ENCODE peak calls at places on chromosomes 12 and 14, in six cellular contexts. M is HCEC 1CT; F is cardiac muscle cell; Y is T-cell; R is activated CD8-positive, alpha-beta memory T cell treated with anti-CD3 and anti-CD28 coated beads, Interleukin-2, amount 50 U/mL, for 4 hours; X is activated naive CD4-positive, alpha-beta T cell treated with anti-CD3 and anti-CD28 coated beads, Interleukin-2, amount 50 U/mL, for 72 hours. C is an unnamed sample.

GRCh38 chr12:2686280-2686646 is 108.5 kb upstream of the FKBP4 start:
- DNase-seq in M (no peak), F (no peak), Y (no peak), R (no peak), X (peak; percentile 40), C (no peak)

GRCh38 chr12:122895290-122895689 is 634 bp downstream of the VPS37B start:
- DNase-seq in M (no peak), F (no peak), Y (no peak), R (no peak), X (no peak), C (no peak)

GRCh38 chr14:64069634-64070359 is 217.0 kb downstream of the SYNE2 start:
- DNase-seq in M (no peak), F (no peak), Y (no peak), R (no peak), X (no peak), C (no peak)

GRCh38 chr14:72608391-72609204 is 285.3 kb downstream of the DPF3 start:
- DNase-seq in M (peak; percentile 95), F (peak; percentile 76), Y (no peak), R (no peak), X (peak; percentile 6), C (no peak)

GRCh38 chr12:88578821-88579518 is 1.3 kb downstream of the KITLG start:
- DNase-seq in M (peak; percentile 60), F (no peak), Y (no peak), R (no peak), X (no peak), C (no peak)

GRCh38 chr12:87801860-87802720 is 227.1 kb downstream of the C12orf50 start:
- DNase-seq in M (peak; percentile 40), F (peak; percentile 40), Y (no peak), R (no peak), X (no peak), C (no peak)

GRCh38 chr12:78870539-78870938 is 6.0 kb downstream of the SYT1 start:
- DNase-seq in M (no peak), F (no peak), Y (no peak), R (no peak), X (no peak), C (no peak)

GRCh38 chr14:64755661-64756265 is 51.5 kb downstream of the PLEKHG3 start:
- DNase-seq in M (no peak), F (no peak), Y (peak; percentile 64), R (peak; percentile 53), X (no peak), C (no peak)

GRCh38 chr12:116432321-116432750 is 126.8 kb upstream of the MAP1LC3B2 start:
- DNase-seq in M (no peak), F (peak; percentile 94), Y (no peak), R (no peak), X (no peak), C (no peak)

GRCh38 chr12:62716866-62717477 is 218.0 kb downstream of the PPM1H start:
- DNase-seq in M (no peak), F (no peak), Y (no peak), R (no peak), X (no peak), C (no peak)

GRCh38 chr12:108804361-108804949 is 52.9 kb downstream of the SSH1 start:
- DNase-seq in M (peak; percentile 84), F (peak; percentile 96), Y (no peak), R (no peak), X (no peak), C (no peak)

GRCh38 chr12:46005151-46005797 is 14.9 kb upstream of the SCAF11 start:
- DNase-seq in M (no peak), F (peak; percentile 42), Y (no peak), R (no peak), X (no peak), C (no peak)

GRCh38 chr12:12788675-12789368 is 3.4 kb downstream of the APOLD1 start:
- DNase-seq in M (peak; percentile 62), F (peak; percentile 81), Y (peak; percentile 38), R (peak; percentile 53), X (no peak), C (peak; percentile 63)

GRCh38 chr12:104702565-104703139 is 245.9 kb downstream of the CHST11 start:
- DNase-seq in M (no peak), F (peak; percentile 74), Y (no peak), R (no peak), X (no peak), C (no peak)

GRCh38 chr12:106883421-106883820 is 72.3 kb upstream of the TMEM263 start:
- DNase-seq in M (peak; percentile 41), F (peak; percentile 39), Y (no peak), R (no peak), X (no peak), C (no peak)

GRCh38 chr12:96225003-96225855 is 31.1 kb downstream of the ELK3 start:
- DNase-seq in M (no peak), F (peak; percentile 67), Y (no peak), R (no peak), X (no peak), C (no peak)

GRCh38 chr12:54331-54730 is 12.2 kb upstream of the IQSEC3 start:
- DNase-seq in M (no peak), F (no peak), Y (no peak), R (no peak), X (no peak), C (no peak)

GRCh38 chr12:124190301-124191023 is 104.4 kb upstream of the RFLNA start:
- DNase-seq in M (no peak), F (no peak), Y (no peak), R (no peak), X (no peak), C (no peak)

GRCh38 chr12:48973992-48974673 is 2.6 kb upstream of the WNT10B start:
- DNase-seq in M (peak; percentile 27), F (peak; percentile 76), Y (no peak), R (peak; percentile 39), X (no peak), C (no peak)

GRCh38 chr12:59059401-59059935 is 139.2 kb upstream of the LRIG3 start:
- DNase-seq in M (no peak), F (no peak), Y (no peak), R (no peak), X (no peak), C (no peak)

GRCh38 chr12:89695830-89696229 is 12.8 kb downstream of the ATP2B1 start:
- DNase-seq in M (no peak), F (no peak), Y (no peak), R (no peak), X (no peak), C (no peak)

GRCh38 chr12:58393152-58393551 is 451.8 kb downstream of the ATP23 start:
- DNase-seq in M (peak; percentile 30), F (no peak), Y (no peak), R (no peak), X (no peak), C (no peak)

GRCh38 chr14:68934034-68934433 is 45.1 kb downstream of the ACTN1 start:
- DNase-seq in M (no peak), F (no peak), Y (no peak), R (no peak), X (no peak), C (no peak)

GRCh38 chr14:90842726-90843125 is 26.5 kb upstream of the TTC7B start:
- DNase-seq in M (no peak), F (peak; percentile 18), Y (no peak), R (no peak), X (no peak), C (no peak)

GRCh38 chr12:111408686-111409402 is 3.1 kb downstream of the SH2B3 start:
- DNase-seq in M (no peak), F (no peak), Y (no peak), R (no peak), X (no peak), C (no peak)

GRCh38 chr12:6535960-6536847 is 1.9 kb downstream of the GAPDH start:
- DNase-seq in M (no peak), F (no peak), Y (no peak), R (no peak), X (no peak), C (no peak)

GRCh38 chr12:80293759-80294158 is 150.3 kb upstream of the PTPRQ start:
- DNase-seq in M (no peak), F (no peak), Y (no peak), R (no peak), X (no peak), C (no peak)

GRCh38 chr12:85424581-85425348 is 144.7 kb downstream of the ALX1 start:
- DNase-seq in M (no peak), F (peak; percentile 50), Y (no peak), R (no peak), X (no peak), C (no peak)

GRCh38 chr14:51780006-51780692 is 80.3 kb upstream of the GNG2 start:
- DNase-seq in M (peak; percentile 49), F (peak; percentile 76), Y (peak; percentile 51), R (peak; percentile 74), X (peak; percentile 65), C (peak; percentile 9)

GRCh38 chr14:67456732-67457131 is 31.8 kb downstream of the TMEM229B start:
- DNase-seq in M (no peak), F (no peak), Y (no peak), R (no peak), X (no peak), C (no peak)

C was measured in substantia nigra.